ENCODE peak calls at places on chromosomes 12 and 14, in nine cellular contexts. Z is GM06990, S is germinal center, C is epithelial cell of proximal tubule, X is EL, K is ureter, P is AG04449, M is iPS-NIHi11, W is AG10803. Y is an unnamed sample.

GRCh38 chr14:72590577-72590976 is 303.3 kb downstream of the DPF3 start:
- DNase-seq in Z (no peak), S (no peak), C (no peak), X (no peak), K (no peak), P (no peak), M (no peak), W (no peak), Y (no peak)

GRCh38 chr12:51381226-51382079 is 9.8 kb downstream of the GALNT6 start:
- DNase-seq in Z (no peak), S (no peak), C (no peak), X (no peak), K (no peak), P (no peak), M (no peak), W (peak), Y (no peak)

GRCh38 chr14:100158566-100159106 is 809 bp downstream of the DEGS2 start:
- DNase-seq in Z (no peak), S (no peak), C (no peak), X (no peak), K (no peak), P (no peak), M (no peak), W (no peak), Y (no peak)

GRCh38 chr14:91388551-91388975 is 29.1 kb downstream of the CCDC88C start:
- DNase-seq in Z (no peak), S (no peak), C (no peak), X (no peak), K (no peak), P (no peak), M (no peak), W (no peak), Y (peak)

GRCh38 chr12:75437564-75437963 is 43.0 kb upstream of the GLIPR1 start:
- DNase-seq in Z (no peak), S (peak), C (no peak), X (peak), K (no peak), P (no peak), M (no peak), W (peak), Y (peak)

GRCh38 chr12:111033281-111034147 is 113.1 kb upstream of the MYL2 start:
- DNase-seq in Z (peak), S (no peak), C (no peak), X (no peak), K (no peak), P (no peak), M (peak), W (no peak), Y (no peak)

GRCh38 chr14:64656986-64657385 is 47.2 kb upstream of the PLEKHG3 start:
- DNase-seq in Z (no peak), S (no peak), C (no peak), X (no peak), K (peak), P (no peak), M (no peak), W (peak), Y (peak)

GRCh38 chr12:92608418-92609091 is 94.2 kb upstream of the PLEKHG7 start:
- DNase-seq in Z (no peak), S (no peak), C (no peak), X (peak), K (no peak), P (no peak), M (peak), W (peak), Y (peak)

GRCh38 chr14:72535485-72535884 is 358.4 kb downstream of the DPF3 start:
- DNase-seq in Z (peak), S (no peak), C (no peak), X (no peak), K (no peak), P (no peak), M (no peak), W (no peak), Y (no peak)

GRCh38 chr12:124684971-124685688 is 117.7 kb upstream of the NCOR2 start:
- DNase-seq in Z (no peak), S (no peak), C (no peak), X (peak), K (no peak), P (no peak), M (no peak), W (peak), Y (no peak)

GRCh38 chr12:96261557-96261956 is 67.4 kb downstream of the ELK3 start:
- DNase-seq in Z (no peak), S (no peak), C (no peak), X (no peak), K (no peak), P (no peak), M (no peak), W (no peak), Y (no peak)

GRCh38 chr14:104657114-104657524 is 32.3 kb upstream of the INF2 start:
- DNase-seq in Z (peak), S (peak), C (no peak), X (no peak), K (no peak), P (no peak), M (no peak), W (no peak), Y (no peak)